ENCODE peak calls at places on chromosomes 1 and 21, in seven cellular contexts. L is mucosa of descending colon, Y is pancreas, O is MM.1S, J is HFF-Myc, F is cardiac muscle cell, I is cardiac fibroblast. T is an unnamed sample.

GRCh38 chr21:32496536-32496935 is 84.0 kb downstream of the EVA1C start:
- DNase-seq in O (no peak), F (no peak), J (no peak), I (no peak), Y (no peak), L (no peak), T (no peak)

GRCh38 chr1:11528636-11529121 is 49.7 kb downstream of the DISP3 start:
- DNase-seq in F (no peak), Y (no peak), L (no peak), O (no peak), J (no peak), I (no peak), T (no peak)

GRCh38 chr1:212560933-212561460 is 47.6 kb upstream of the ATF3 start:
- DNase-seq in F (no peak), J (no peak), I (no peak), O (no peak), L (no peak), Y (no peak), T (no peak)

GRCh38 chr21:40754466-40754865 is 92.5 kb downstream of the DSCAM start:
- DNase-seq in F (no peak), J (no peak), I (no peak), L (no peak), O (no peak), Y (no peak), T (no peak)

GRCh38 chr1:232966663-232967062 is 16.3 kb downstream of the NTPCR start:
- DNase-seq in L (peak; percentile 85), I (no peak), J (no peak), F (no peak), O (no peak), Y (no peak), T (no peak)

GRCh38 chr1:160439718-160440117 is 39.4 kb downstream of the VANGL2 start:
- DNase-seq in Y (no peak), O (no peak), I (no peak), J (no peak), F (no peak), L (no peak), T (no peak)

GRCh38 chr1:85398391-85399064 is 66.4 kb downstream of the DDAH1 start:
- DNase-seq in L (no peak), F (peak; percentile 77), I (peak; percentile 80), J (no peak), O (peak; percentile 7), Y (no peak), T (no peak)

GRCh38 chr1:246622035-246622652 is 55.9 kb downstream of the CNST start:
- DNase-seq in L (no peak), I (no peak), Y (no peak), J (no peak), O (no peak), F (no peak), T (no peak)

GRCh38 chr21:34836103-34836932 is 167.5 kb downstream of the CLIC6 start:
- DNase-seq in Y (peak; percentile 58), L (no peak), I (peak; percentile 98), J (peak; percentile 96), O (no peak), F (peak; percentile 99), T (no peak)

GRCh38 chr1:197130677-197131304 is 15.7 kb downstream of the ASPM start:
- DNase-seq in J (no peak), Y (no peak), F (peak; percentile 54), L (no peak), I (peak; percentile 59), O (no peak), T (no peak)

GRCh38 chr1:246195296-246195695 is 311.8 kb downstream of the SMYD3 start:
- DNase-seq in J (no peak), Y (no peak), L (no peak), F (no peak), I (no peak), O (no peak), T (no peak)

GRCh38 chr1:54326577-54327385 is 79.4 kb downstream of the SSBP3 start:
- DNase-seq in F (no peak), J (no peak), I (no peak), L (no peak), Y (no peak), O (no peak), T (no peak)

GRCh38 chr1:910311-910880 is 13.3 kb upstream of the SAMD11 start:
- DNase-seq in O (no peak), J (no peak), F (no peak), I (no peak), L (no peak), Y (peak; percentile 12), T (no peak)

GRCh38 chr1:89407355-89407754 is 43.5 kb downstream of the GBP6 start:
- DNase-seq in L (no peak), I (peak; percentile 49), J (no peak), F (peak; percentile 63), Y (no peak), O (peak; percentile 54), T (no peak)

GRCh38 chr1:89405275-89405929 is 41.5 kb downstream of the GBP6 start:
- DNase-seq in J (no peak), I (no peak), F (no peak), Y (no peak), L (no peak), O (no peak), T (no peak)
- TF ChIP-seq CTCF in J (no peak), I (no peak), F (no peak), Y (no peak), L (no peak), O (no peak), T (no peak)

DNA sequence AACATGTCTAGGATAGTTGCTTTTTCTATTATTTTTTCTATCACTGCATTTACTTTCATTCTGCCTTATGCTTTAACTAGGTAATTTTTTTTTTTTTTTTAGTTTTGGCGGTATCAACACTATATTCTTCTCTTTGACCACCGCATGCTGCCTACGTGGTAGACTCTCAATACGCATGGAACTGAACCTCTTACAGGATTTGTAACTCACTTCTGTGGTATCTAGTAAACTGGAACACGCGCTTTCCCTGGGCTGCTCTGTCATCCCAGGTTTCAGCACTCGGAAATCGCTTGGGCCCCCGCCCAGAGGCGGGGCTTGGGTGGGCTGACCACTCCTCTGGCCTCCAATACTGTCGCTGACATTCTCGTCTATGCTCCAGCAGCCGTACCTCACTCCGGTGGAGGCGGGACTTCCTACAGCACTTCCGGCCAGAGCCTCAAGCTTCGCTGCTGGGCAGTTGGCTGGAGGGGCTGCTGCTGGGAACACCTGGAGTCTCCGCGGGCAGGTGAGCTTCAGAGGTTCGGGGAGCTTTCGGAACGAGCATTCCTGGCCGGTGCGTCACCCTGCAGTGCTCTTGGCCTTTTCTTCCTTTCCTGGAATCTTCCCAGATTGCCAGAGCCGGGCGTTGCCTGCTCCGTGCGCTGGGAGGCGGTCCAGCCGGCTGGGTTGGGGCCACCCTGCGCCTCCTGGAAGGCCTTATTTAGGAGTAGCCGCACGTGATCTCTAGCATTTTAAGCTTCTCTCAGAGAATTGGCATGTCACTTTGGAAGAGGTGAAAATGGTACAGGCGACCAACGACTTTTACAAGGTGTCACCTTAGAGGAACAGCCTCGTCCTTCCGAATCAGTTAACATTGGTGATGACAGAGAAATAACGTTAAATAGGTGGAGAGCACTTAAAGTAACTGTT is at the start of gene TBCE:
- DNase-seq in O (peak; percentile 98), L (peak; percentile 99), F (peak; percentile 98), I (peak; percentile 97), Y (peak; percentile 98), J (peak; percentile 91), T (peak; percentile 98)
- TF ChIP-seq CTCF in O (peak; percentile 8), L (peak; percentile 14), F (peak; percentile 21), I (peak; percentile 43), Y (no peak), J (no peak), T (no peak)

GRCh38 chr1:68746378-68746777 is 249.5 kb upstream of the DEPDC1 start:
- DNase-seq in Y (no peak), O (no peak), J (no peak), F (no peak), L (no peak), I (no peak), T (no peak)

DNA sequence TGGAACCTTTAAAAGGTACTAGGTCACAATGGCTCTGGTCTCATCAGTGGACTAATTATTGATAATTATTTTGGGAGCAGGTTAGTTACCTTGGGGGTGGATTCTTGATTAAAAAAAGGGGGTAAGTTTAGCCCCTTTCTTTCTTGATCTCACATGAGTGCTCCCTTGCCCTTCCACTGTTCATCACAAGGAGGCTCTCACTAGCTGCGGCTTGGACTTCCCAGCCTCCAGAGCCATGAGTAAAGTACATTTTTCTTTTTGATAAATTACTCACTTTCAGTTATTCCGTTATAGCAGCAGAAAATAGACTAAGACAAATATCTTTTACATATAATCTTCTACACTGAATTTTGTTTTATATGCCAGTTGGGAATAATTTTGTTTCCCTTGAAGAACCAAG is 254.8 kb upstream of the DEPDC1 start:
- DNase-seq in I (no peak), F (no peak), J (no peak), L (no peak), O (no peak), Y (no peak), T (no peak)
- TF ChIP-seq CTCF in I (no peak), F (peak; percentile 3), J (no peak), L (no peak), O (no peak), Y (no peak), T (no peak)

DNA sequence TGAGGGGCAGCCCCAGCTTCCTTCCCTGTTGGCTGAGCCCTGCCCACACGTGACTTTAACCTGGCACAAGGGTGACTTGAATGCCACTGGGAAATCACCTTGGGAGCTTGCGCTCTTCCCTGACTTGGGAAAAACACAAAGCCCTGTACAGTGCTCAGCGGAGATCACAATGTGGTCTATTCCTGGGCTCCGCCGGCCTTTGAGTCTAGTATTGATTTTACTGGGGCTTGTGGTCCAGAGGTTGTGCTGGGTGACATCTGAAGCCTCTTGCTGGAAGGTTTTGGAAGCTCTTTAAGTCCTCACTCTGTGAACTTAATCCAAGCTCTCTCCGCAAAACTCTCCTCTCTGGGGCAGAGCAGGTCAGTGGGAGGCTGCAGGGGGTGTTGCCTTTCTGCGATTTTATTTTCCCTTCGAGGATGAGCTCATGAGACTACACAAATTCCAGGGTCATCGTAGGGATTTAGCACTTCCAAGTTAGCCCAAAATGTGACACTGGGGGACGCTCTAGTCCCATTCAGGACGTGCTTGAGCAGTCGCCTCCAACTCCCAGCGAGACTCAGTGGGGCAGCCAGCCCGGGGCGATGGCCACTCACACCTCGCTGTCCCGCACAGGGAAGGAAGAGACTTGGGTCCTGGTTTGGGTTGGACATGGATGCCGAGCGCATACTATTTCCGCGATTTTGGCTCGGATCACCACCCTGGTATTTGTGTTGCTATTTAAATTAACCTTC is 291.9 kb upstream of the AJAP1 start:
- DNase-seq in Y (no peak), J (no peak), L (no peak), I (no peak), F (no peak), O (no peak), T (no peak)
- TF ChIP-seq CTCF in Y (no peak), J (no peak), L (no peak), I (no peak), F (no peak), O (no peak), T (no peak)

GRCh38 chr1:22364764-22365163 is 86.9 kb upstream of the ZBTB40 start:
- DNase-seq in J (no peak), I (no peak), Y (no peak), F (no peak), O (no peak), L (no peak), T (no peak)
- TF ChIP-seq CTCF in J (peak; percentile 6), I (no peak), Y (no peak), F (peak; percentile 3), O (no peak), L (no peak), T (no peak)

T was measured in GM10248.